ENCODE peak calls at places on chromosomes 5 and 9, in seven cellular contexts. A, N, Y, V, T, G and J are unnamed samples.

GRCh38 chr5:154002511-154003020 is 36.1 kb downstream of the FAM114A2 start:
- DNase-seq in A (no peak), N (no peak), Y (no peak), V (no peak), T (no peak), G (no peak), J (no peak)

GRCh38 chr9:36798350-36799065 is 225.8 kb downstream of the MELK start:
- DNase-seq in A (no peak), N (no peak), Y (peak; percentile 66), V (no peak), T (no peak), G (no peak), J (no peak)

GRCh38 chr9:134589748-134590147 is 51.9 kb upstream of the COL5A1 start:
- DNase-seq in A (no peak), N (no peak), Y (no peak), V (no peak), T (no peak), G (no peak), J (no peak)

GRCh38 chr9:2321523-2322148 is 300.0 kb upstream of the VLDLR start:
- DNase-seq in A (no peak), N (no peak), Y (no peak), V (no peak), T (no peak), G (no peak), J (no peak)

GRCh38 chr5:173512637-173513435 is 103.6 kb downstream of the BOD1 start:
- DNase-seq in A (no peak), N (no peak), Y (no peak), V (no peak), T (no peak), G (no peak), J (no peak)

GRCh38 chr5:16736158-16736994 is 119.6 kb upstream of the RETREG1 start:
- DNase-seq in A (no peak), N (no peak), Y (peak; percentile 85), V (peak; percentile 78), T (no peak), G (no peak), J (no peak)

GRCh38 chr5:1445895-1446601 is 808 bp upstream of the SLC6A3 start:
- DNase-seq in A (no peak), N (no peak), Y (no peak), V (no peak), T (no peak), G (no peak), J (no peak)

GRCh38 chr9:115008536-115008935 is 78.1 kb upstream of the TNFSF8 start:
- DNase-seq in A (no peak), N (no peak), Y (no peak), V (no peak), T (no peak), G (no peak), J (no peak)

GRCh38 chr5:53482717-53483638 is 2.5 kb downstream of the FST start:
- DNase-seq in A (no peak), N (no peak), Y (no peak), V (peak; percentile 30), T (no peak), G (peak; percentile 29), J (no peak)

GRCh38 chr5:108997720-108998119 is 250.0 kb downstream of the FER start:
- DNase-seq in A (no peak), N (no peak), Y (no peak), V (no peak), T (no peak), G (no peak), J (no peak)

GRCh38 chr9:134469041-134469875 is 143.0 kb downstream of the RXRA start:
- DNase-seq in A (no peak), N (no peak), Y (no peak), V (peak; percentile 45), T (no peak), G (peak; percentile 57), J (peak; percentile 57)

GRCh38 chr5:132865668-132866341 is 464 bp downstream of the GDF9 start:
- DNase-seq in A (no peak), N (no peak), Y (no peak), V (no peak), T (no peak), G (no peak), J (no peak)

GRCh38 chr9:69806642-69807041 is 14.0 kb upstream of the CFAP95 start:
- DNase-seq in A (no peak), N (no peak), Y (no peak), V (peak; percentile 55), T (no peak), G (no peak), J (no peak)

GRCh38 chr9:137382728-137383452 is 40.1 kb downstream of the EXD3 start:
- DNase-seq in A (no peak), N (no peak), Y (no peak), V (peak; percentile 18), T (no peak), G (no peak), J (no peak)

GRCh38 chr9:75866273-75866871 is 24.1 kb upstream of the PCSK5 start:
- DNase-seq in A (peak; percentile 26), N (no peak), Y (peak; percentile 34), V (no peak), T (peak; percentile 26), G (no peak), J (no peak)

GRCh38 chr9:101387871-101388506 is 3.2 kb upstream of the BAAT start:
- DNase-seq in A (no peak), N (no peak), Y (peak; percentile 69), V (no peak), T (peak; percentile 24), G (no peak), J (peak; percentile 23)

GRCh38 chr5:11902304-11902703 is 1.9 kb downstream of the CTNND2 start:
- DNase-seq in A (no peak), N (no peak), Y (peak; percentile 50), V (no peak), T (no peak), G (no peak), J (no peak)

GRCh38 chr5:141778211-141778610 is 96.2 kb upstream of the ARAP3 start:
- DNase-seq in A (no peak), N (no peak), Y (no peak), V (no peak), T (no peak), G (no peak), J (no peak)

GRCh38 chr9:121902483-121903135 is 190.5 kb downstream of the TTLL11 start:
- DNase-seq in A (no peak), N (no peak), Y (no peak), V (no peak), T (no peak), G (no peak), J (no peak)

GRCh38 chr9:91378695-91379127 is 17.0 kb upstream of the AUH start:
- DNase-seq in A (no peak), N (no peak), Y (no peak), V (no peak), T (no peak), G (no peak), J (no peak)

GRCh38 chr5:36535390-36535789 is 71.0 kb upstream of the SLC1A3 start:
- DNase-seq in A (no peak), N (no peak), Y (no peak), V (no peak), T (no peak), G (peak; percentile 57), J (no peak)